ENCODE peak calls at places on chromosomes 7 and 10, in five cellular contexts. V, Y, B, T and U are unnamed samples. For H3K27me3, the result is how much of the 10 kb centered on the place peaks cover.

GRCh38 chr7:26937956-26938623 is 73.7 kb upstream of the SKAP2 start:
- DNase-seq in V (no peak), Y (no peak), B (no peak), T (no peak), U (no peak)

GRCh38 chr7:111728635-111728995 is 166.3 kb upstream of the IMMP2L start:
- DNase-seq in V (no peak), T (no peak), B (no peak), Y (no peak), U (no peak)

GRCh38 chr10:96236090-96236478 is 35.3 kb downstream of the BLNK start:
- DNase-seq in B (no peak), Y (no peak), T (no peak), V (no peak), U (no peak)

GRCh38 chr7:136677456-136678365 is 190.7 kb upstream of the CHRM2 start:
- DNase-seq in Y (no peak), V (no peak), B (no peak), T (no peak), U (no peak)

GRCh38 chr10:14481014-14481413 is 150.3 kb upstream of the FRMD4A start:
- DNase-seq in B (no peak), Y (no peak), V (no peak), T (no peak), U (no peak)

GRCh38 chr10:125344573-125345121 is 184.3 kb upstream of the CTBP2 start:
- DNase-seq in Y (no peak), V (no peak), T (no peak), B (no peak), U (no peak)

GRCh38 chr10:118488710-118489497 is 106.5 kb downstream of the PRLHR start:
- DNase-seq in V (no peak), T (no peak), B (no peak), Y (no peak), U (no peak)

GRCh38 chr10:13728898-13729535 is 142.3 kb downstream of the PRPF18 start:
- DNase-seq in T (peak), Y (no peak), V (no peak), B (no peak), U (no peak)

GRCh38 chr10:63744060-63744941 is 223.1 kb downstream of the REEP3 start:
- DNase-seq in V (no peak), T (no peak), Y (no peak), B (no peak), U (no peak)

GRCh38 chr10:70940834-70941568 is 52.6 kb upstream of the PCBD1 start:
- DNase-seq in T (no peak), B (no peak), V (no peak), Y (no peak), U (no peak)

GRCh38 chr7:106610996-106611886 is 49.7 kb downstream of the CCDC71L start:
- DNase-seq in B (no peak), V (no peak), Y (no peak), T (no peak), U (no peak)

GRCh38 chr10:103719036-103719435 is 136.3 kb downstream of the SH3PXD2A start:
- DNase-seq in T (no peak), B (no peak), V (no peak), Y (no peak), U (no peak)

GRCh38 chr10:58637372-58637771 is 124.7 kb downstream of the BICC1 start:
- DNase-seq in T (no peak), V (no peak), B (no peak), Y (no peak), U (no peak)

GRCh38 chr10:86263209-86263608 is 103.4 kb downstream of the GRID1 start:
- DNase-seq in Y (peak), B (no peak), T (no peak), V (no peak), U (no peak)

GRCh38 chr10:86263907-86264306 is 102.7 kb downstream of the GRID1 start:
- DNase-seq in Y (peak), T (no peak), V (no peak), B (no peak), U (no peak)

GRCh38 chr10:86261933-86262665 is 104.5 kb downstream of the GRID1 start:
- DNase-seq in Y (peak), B (peak), V (no peak), T (no peak), U (no peak)

GRCh38 chr10:86261470-86261869 is 105.1 kb downstream of the GRID1 start:
- DNase-seq in T (no peak), B (no peak), Y (no peak), V (no peak), U (no peak)

DNA sequence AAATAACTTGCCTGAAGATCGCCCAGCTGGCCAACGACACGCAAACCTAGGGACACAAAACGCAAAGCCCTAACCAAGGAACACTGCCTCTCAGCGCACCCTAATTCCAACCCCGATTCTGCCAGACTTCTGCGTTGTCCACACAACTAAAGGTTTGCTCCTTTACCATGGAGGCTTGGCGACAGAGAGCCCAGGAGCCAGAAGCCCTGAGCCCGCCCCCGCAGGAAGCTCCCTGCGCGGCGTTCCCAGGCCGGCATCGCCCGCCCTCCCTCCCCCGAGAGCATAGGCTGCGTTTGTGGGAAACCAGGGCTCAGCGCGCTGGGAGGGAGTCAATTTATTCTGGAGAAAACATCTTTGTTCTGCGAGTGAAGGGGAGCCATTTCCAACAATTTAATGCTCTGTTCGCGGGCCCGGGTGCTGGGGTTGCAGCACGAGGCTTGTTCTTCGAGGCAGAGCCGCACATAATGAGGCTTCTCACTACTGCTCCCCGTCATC is 103.9 kb downstream of the GRID1 start:
- DNase-seq in V (no peak), T (no peak), Y (peak), B (no peak), U (no peak)
- H3K4me3 ChIP-seq in V (no peak), T (peak), Y (no peak), B (no peak), U (no peak)

GRCh38 chr10:26797340-26797739 is 63.4 kb downstream of the ABI1 start:
- DNase-seq in B (no peak), V (no peak), T (no peak), Y (no peak), U (no peak)
- H3K27ac ChIP-seq in B (no peak), V (no peak), T (no peak), Y (no peak), U (no peak)

GRCh38 chr10:78915331-78915626 is 153.5 kb upstream of the ZMIZ1 start:
- DNase-seq in Y (no peak), T (no peak), B (no peak), V (no peak), U (no peak)

GRCh38 chr10:78914502-78915330 is 154.1 kb upstream of the ZMIZ1 start:
- DNase-seq in T (no peak), Y (no peak), B (no peak), V (no peak), U (no peak)

GRCh38 chr10:78913219-78914059 is 155.3 kb upstream of the ZMIZ1 start:
- DNase-seq in B (no peak), V (no peak), T (no peak), Y (no peak), U (peak)

GRCh38 chr10:78914060-78914378 is 154.7 kb upstream of the ZMIZ1 start:
- DNase-seq in B (no peak), T (no peak), Y (no peak), V (no peak), U (peak)

DNA sequence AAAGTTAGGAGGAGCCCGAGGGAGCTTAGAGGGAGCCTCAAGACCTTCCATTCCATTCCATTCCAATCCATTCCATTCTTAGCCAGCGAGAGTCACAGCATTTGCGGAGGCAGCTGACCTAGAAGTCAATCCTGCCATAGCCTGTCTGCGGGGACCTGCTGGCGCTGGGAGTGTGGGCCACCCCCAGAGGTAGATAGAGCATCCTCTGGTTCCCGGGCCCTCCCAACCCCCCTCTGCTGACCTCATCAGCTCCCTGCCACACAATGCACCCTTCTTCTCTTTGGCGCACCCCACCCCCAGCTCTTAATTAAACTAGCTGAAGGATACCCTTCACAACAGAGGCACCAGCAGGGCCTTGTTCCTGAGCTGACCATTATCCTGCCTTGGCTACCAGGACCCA is 152.5 kb upstream of the ZMIZ1 start:
- DNase-seq in T (no peak), Y (no peak), B (no peak), V (no peak), U (no peak)
- H3K27me3 ChIP-seq in T (under half), Y (under half), B (under half), V (under half), U (under half)

GRCh38 chr10:56360967-56361841 is at the start of gene ZWINT:
- DNase-seq in V (peak), T (peak), B (peak), Y (peak), U (peak)

GRCh38 chr10:56360583-56360966 is 484 bp downstream of the ZWINT start:
- DNase-seq in Y (no peak), V (no peak), T (no peak), B (no peak), U (no peak)

GRCh38 chr10:56357018-56357417 is 4.0 kb downstream of the ZWINT start:
- DNase-seq in B (no peak), Y (no peak), V (no peak), T (no peak), U (no peak)

DNA sequence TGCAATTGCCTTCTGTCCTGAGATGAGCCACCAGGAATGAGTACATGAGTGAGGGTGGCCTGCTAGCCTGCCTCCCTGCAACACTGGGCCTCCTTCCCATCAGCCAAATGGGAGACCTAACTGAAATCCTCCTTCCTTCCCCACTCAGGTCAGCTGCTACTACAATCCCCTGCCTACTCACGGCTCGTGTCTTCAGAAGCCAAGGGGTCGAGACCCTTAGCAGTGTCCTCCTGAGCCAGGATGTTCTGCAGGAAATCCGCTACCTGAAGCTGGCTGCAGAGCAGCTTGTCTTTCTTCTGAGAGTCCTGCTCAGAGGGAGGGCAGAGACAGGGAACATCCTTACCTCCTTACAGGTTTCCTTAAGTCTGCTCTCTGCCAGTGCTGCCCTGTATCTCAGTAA is 1.2 kb downstream of the ZWINT start:
- DNase-seq in B (no peak), V (no peak), Y (no peak), T (no peak), U (no peak)
- H3K4me3 ChIP-seq in B (no peak), V (peak), Y (peak), T (no peak), U (no peak)

GRCh38 chr7:99211241-99211602 is 3.3 kb upstream of the KPNA7 start:
- DNase-seq in Y (no peak), B (no peak), T (no peak), V (no peak), U (no peak)
- H3K27ac ChIP-seq in Y (no peak), B (no peak), T (peak), V (no peak), U (no peak)

DNA sequence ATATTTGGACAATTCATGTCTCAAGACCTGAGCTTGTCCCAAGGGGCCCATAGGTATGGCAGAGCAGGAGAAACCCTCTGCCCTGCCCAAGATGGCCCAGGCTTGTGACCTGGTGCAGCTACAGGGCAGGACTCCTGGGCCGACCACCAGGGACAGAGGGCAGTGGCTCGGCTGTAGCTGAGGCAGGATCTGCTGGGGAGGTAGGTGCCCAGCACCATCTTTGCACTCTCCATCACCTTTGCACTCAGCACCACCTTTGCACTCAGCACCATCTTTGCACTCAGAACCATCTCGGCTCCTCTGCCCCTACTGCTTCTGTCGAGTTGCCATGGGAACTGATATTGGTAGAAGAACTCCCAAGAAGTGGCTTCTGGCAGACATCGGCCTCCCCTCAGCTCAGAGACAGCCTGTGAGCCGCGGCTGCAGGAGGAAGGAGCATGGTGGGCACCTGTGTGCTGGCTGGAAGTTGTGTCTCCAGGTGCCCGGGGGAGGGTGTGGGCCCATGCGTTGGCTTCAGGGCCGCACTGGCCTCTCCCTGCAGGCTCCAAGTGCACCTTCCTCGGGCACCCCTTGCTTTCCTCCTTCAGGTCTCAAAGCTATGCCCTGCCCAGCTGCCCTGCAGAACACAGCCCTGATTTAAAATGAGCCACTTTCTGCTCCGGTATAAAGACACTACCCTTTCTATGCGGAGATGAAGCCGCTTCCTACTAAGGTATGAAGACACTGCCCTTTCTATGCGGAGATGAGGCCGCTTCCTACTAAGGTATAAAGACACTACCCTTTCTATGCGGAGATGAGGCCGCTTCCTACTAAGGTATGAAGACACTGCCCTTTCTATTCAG is 514.5 kb downstream of the PTPRN2 start:
- DNase-seq in Y (no peak), B (no peak), T (no peak), V (no peak), U (peak)
- H3K27me3 ChIP-seq in Y (under half), B (under half), T (under half), V (under half), U (under half)

GRCh38 chr7:7688956-7689355 is 29.5 kb downstream of the RPA3 start:
- DNase-seq in T (no peak), Y (no peak), B (no peak), V (no peak), U (no peak)

GRCh38 chr7:7687800-7688199 is 30.6 kb downstream of the RPA3 start:
- DNase-seq in Y (no peak), T (no peak), B (no peak), V (no peak), U (no peak)

GRCh38 chr7:7686806-7687205 is 31.6 kb downstream of the RPA3 start:
- DNase-seq in Y (no peak), B (no peak), T (no peak), V (no peak), U (no peak)

GRCh38 chr7:7682856-7683255 is 35.6 kb downstream of the RPA3 start:
- DNase-seq in B (no peak), V (no peak), Y (no peak), T (no peak), U (no peak)

GRCh38 chr7:7688310-7688709 is 30.1 kb downstream of the RPA3 start:
- DNase-seq in V (no peak), B (no peak), T (no peak), Y (no peak), U (no peak)
- H3K4me3 ChIP-seq in V (no peak), B (no peak), T (peak), Y (no peak), U (peak)